ENCODE peak calls at places on chromosome 18, in four cellular contexts. One of them, this sample, is unnamed.

GRCh38 chr18:47935321-47935720 is 4.9 kb upstream of the SMAD2 start:
- DNase-seq in mesendoderm: no peak
- DNase-seq in H1: no peak
- DNase-seq in IMR-90: no peak
- DNase-seq in this sample: no peak

GRCh38 chr18:30358545-30358944 is 684.0 kb downstream of the DSC3 start:
- DNase-seq in mesendoderm: no peak
- DNase-seq in IMR-90: no peak
- DNase-seq in H1: no peak
- DNase-seq in this sample: no peak

GRCh38 chr18:22283397-22283796 is 114.0 kb downstream of the GATA6 start:
- DNase-seq in mesendoderm: peak; percentile 19
- DNase-seq in H1: no peak
- DNase-seq in IMR-90: peak; percentile 56
- DNase-seq in this sample: no peak

GRCh38 chr18:37424507-37424906 is 141.1 kb downstream of the CELF4 start:
- DNase-seq in H1: no peak
- DNase-seq in IMR-90: no peak
- DNase-seq in mesendoderm: no peak
- DNase-seq in this sample: no peak

GRCh38 chr18:64019922-64020756 is 50.3 kb downstream of the SERPINB8 start:
- DNase-seq in IMR-90: no peak
- DNase-seq in mesendoderm: peak; percentile 37
- DNase-seq in H1: no peak
- DNase-seq in this sample: no peak

GRCh38 chr18:79635127-79635726 is 44.4 kb upstream of the CTDP1 start:
- DNase-seq in IMR-90: no peak
- DNase-seq in mesendoderm: no peak
- DNase-seq in H1: no peak
- DNase-seq in this sample: peak; percentile 17

GRCh38 chr18:47898696-47899095 is 31.8 kb downstream of the SMAD2 start:
- DNase-seq in H1: no peak
- DNase-seq in IMR-90: no peak
- DNase-seq in mesendoderm: no peak
- DNase-seq in this sample: no peak

GRCh38 chr18:10285283-10285640 is 169.2 kb upstream of the APCDD1 start:
- DNase-seq in mesendoderm: no peak
- DNase-seq in IMR-90: no peak
- DNase-seq in H1: no peak
- DNase-seq in this sample: no peak

GRCh38 chr18:22503803-22504202 is 86.1 kb upstream of the CTAGE1 start:
- DNase-seq in mesendoderm: no peak
- DNase-seq in IMR-90: peak; percentile 97
- DNase-seq in H1: no peak
- DNase-seq in this sample: no peak

GRCh38 chr18:429030-429429 is 71.5 kb downstream of the COLEC12 start:
- DNase-seq in IMR-90: no peak
- DNase-seq in mesendoderm: no peak
- DNase-seq in H1: no peak
- DNase-seq in this sample: no peak

GRCh38 chr18:31931163-31931885 is 11.6 kb downstream of the TRAPPC8 start:
- DNase-seq in mesendoderm: peak; percentile 21
- DNase-seq in IMR-90: peak; percentile 26
- DNase-seq in H1: no peak
- DNase-seq in this sample: no peak

GRCh38 chr18:11802160-11802559 is 49.1 kb upstream of the CHMP1B start:
- DNase-seq in H1: no peak
- DNase-seq in mesendoderm: no peak
- DNase-seq in IMR-90: no peak
- DNase-seq in this sample: no peak

GRCh38 chr18:70422061-70422965 is 133.5 kb downstream of the SOCS6 start:
- DNase-seq in mesendoderm: peak; percentile 67
- DNase-seq in IMR-90: peak; percentile 93
- DNase-seq in H1: no peak
- DNase-seq in this sample: no peak

GRCh38 chr18:26091047-26091630 is 726 bp upstream of the SS18 start:
- DNase-seq in H1: no peak
- DNase-seq in mesendoderm: no peak
- DNase-seq in IMR-90: no peak
- DNase-seq in this sample: no peak

GRCh38 chr18:75638223-75638596 is 210.7 kb upstream of the SMIM21 start:
- DNase-seq in IMR-90: peak; percentile 80
- DNase-seq in mesendoderm: peak; percentile 29
- DNase-seq in H1: no peak
- DNase-seq in this sample: no peak

GRCh38 chr18:12657849-12658829 is at the start of gene SPIRE1:
- DNase-seq in mesendoderm: peak; percentile 76
- DNase-seq in IMR-90: peak; percentile 52
- DNase-seq in H1: no peak
- DNase-seq in this sample: peak; percentile 71

GRCh38 chr18:51622676-51623075 is 425.2 kb upstream of the MEX3C start:
- DNase-seq in mesendoderm: peak; percentile 72
- DNase-seq in IMR-90: no peak
- DNase-seq in H1: no peak
- DNase-seq in this sample: no peak

GRCh38 chr18:57640749-57641148 is 19.1 kb upstream of the NARS1 start:
- DNase-seq in H1: no peak
- DNase-seq in IMR-90: peak; percentile 24
- DNase-seq in mesendoderm: no peak
- DNase-seq in this sample: no peak

GRCh38 chr18:74266161-74266560 is 25.6 kb downstream of the CYB5A start:
- DNase-seq in H1: no peak
- DNase-seq in mesendoderm: no peak
- DNase-seq in IMR-90: peak; percentile 67
- DNase-seq in this sample: no peak

GRCh38 chr18:2854871-2855270 is 8.1 kb downstream of the EMILIN2 start:
- DNase-seq in H1: no peak
- DNase-seq in IMR-90: no peak
- DNase-seq in mesendoderm: no peak
- DNase-seq in this sample: no peak

GRCh38 chr18:49178736-49179135 is 228.0 kb upstream of the SMAD7 start:
- DNase-seq in mesendoderm: peak; percentile 23
- DNase-seq in IMR-90: peak; percentile 23
- DNase-seq in H1: no peak
- DNase-seq in this sample: no peak

GRCh38 chr18:27363918-27364317 is 178.8 kb upstream of the CHST9 start:
- DNase-seq in mesendoderm: peak; percentile 35
- DNase-seq in IMR-90: no peak
- DNase-seq in H1: no peak
- DNase-seq in this sample: no peak

DNA sequence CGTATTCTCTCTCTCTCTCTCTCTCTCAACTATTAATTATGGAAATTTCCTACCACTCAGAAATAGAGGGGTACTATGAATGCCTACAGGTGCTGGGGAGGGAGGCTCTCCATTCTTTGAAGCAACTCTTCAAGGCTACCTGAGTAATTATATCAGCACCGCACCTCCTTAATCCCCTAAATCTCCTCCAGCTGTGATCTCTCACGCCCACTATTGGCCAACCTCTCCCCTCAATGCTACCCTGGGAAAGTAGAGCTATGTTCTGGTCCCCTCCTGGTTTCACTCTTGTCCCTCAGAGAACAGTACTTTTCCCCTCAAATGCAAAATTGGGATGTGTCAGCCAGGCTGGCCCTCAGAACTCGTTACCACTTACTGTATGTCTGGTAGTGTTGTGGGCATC is 1.6 kb downstream of the MOCOS start:
- DNase-seq in IMR-90: no peak
- DNase-seq in H1: no peak
- DNase-seq in mesendoderm: peak; percentile 11
- DNase-seq in this sample: no peak
- H3K56ac ChIP-seq in IMR-90: no peak overlapping the region
- H3K56ac ChIP-seq in H1: no peak overlapping the region
- H3K56ac ChIP-seq in mesendoderm: no peak overlapping the region
- H3K56ac ChIP-seq in this sample: no peak overlapping the region

GRCh38 chr18:44392933-44393332 is 287.8 kb upstream of the SETBP1 start:
- DNase-seq in H1: no peak
- DNase-seq in mesendoderm: peak; percentile 68
- DNase-seq in IMR-90: no peak
- DNase-seq in this sample: no peak
- H3K56ac ChIP-seq in H1: no peak overlapping the region
- H3K56ac ChIP-seq in mesendoderm: no peak overlapping the region
- H3K56ac ChIP-seq in IMR-90: no peak overlapping the region
- H3K56ac ChIP-seq in this sample: no peak overlapping the region

GRCh38 chr18:60389314-60389713 is 16.7 kb upstream of the MC4R start:
- DNase-seq in H1: no peak
- DNase-seq in mesendoderm: no peak
- DNase-seq in IMR-90: no peak
- DNase-seq in this sample: no peak
- H3K56ac ChIP-seq in H1: no peak overlapping the region
- H3K56ac ChIP-seq in mesendoderm: no peak overlapping the region
- H3K56ac ChIP-seq in IMR-90: no peak overlapping the region
- H3K56ac ChIP-seq in this sample: no peak overlapping the region

GRCh38 chr18:61362511-61362910 is 29.3 kb downstream of the CDH20 start:
- DNase-seq in mesendoderm: no peak
- DNase-seq in IMR-90: no peak
- DNase-seq in H1: no peak
- DNase-seq in this sample: no peak

GRCh38 chr18:61368001-61368400 is 34.8 kb downstream of the CDH20 start:
- DNase-seq in H1: no peak
- DNase-seq in mesendoderm: no peak
- DNase-seq in IMR-90: no peak
- DNase-seq in this sample: no peak
- H3K56ac ChIP-seq in H1: no peak overlapping the region
- H3K56ac ChIP-seq in mesendoderm: no peak overlapping the region
- H3K56ac ChIP-seq in IMR-90: no peak overlapping the region
- H3K56ac ChIP-seq in this sample: no peak overlapping the region